ENCODE peak calls at places on chromosome 13, in ten cellular contexts. One of them, this sample, is unnamed.

GRCh38 chr13:96053003-96053703 is at the start of gene UGGT2:
- DNase-seq in endothelial cell: peak
- DNase-seq in D341Med: peak
- DNase-seq in HCEC 1CT: peak
- DNase-seq in K562: peak
- DNase-seq in nephron progenitor cell: peak
- DNase-seq in GM13976: peak
- DNase-seq in AG08396: peak
- DNase-seq in stimulated activated CD4-positive, alpha-beta T cell treated with anti-CD3 and anti-CD28 coated beads, Interleukin-12 subunit alpha, Interleukin-12 subunit beta, amount 100 ng/mL, for 24 hours: no peak
- DNase-seq in A549: peak
- DNase-seq in this sample: peak

GRCh38 chr13:100789968-100790367 is 115.4 kb upstream of the TMTC4 start:
- DNase-seq in D341Med: no peak
- DNase-seq in nephron progenitor cell: no peak
- DNase-seq in AG08396: no peak
- DNase-seq in K562: no peak
- DNase-seq in GM13976: peak
- DNase-seq in A549: no peak
- DNase-seq in stimulated activated CD4-positive, alpha-beta T cell treated with anti-CD3 and anti-CD28 coated beads, Interleukin-12 subunit alpha, Interleukin-12 subunit beta, amount 100 ng/mL, for 24 hours: no peak
- DNase-seq in HCEC 1CT: no peak
- DNase-seq in endothelial cell: no peak
- DNase-seq in this sample: no peak

GRCh38 chr13:23996456-23996855 is 99.2 kb upstream of the C1QTNF9B start:
- DNase-seq in D341Med: no peak
- DNase-seq in K562: no peak
- DNase-seq in HCEC 1CT: no peak
- DNase-seq in A549: no peak
- DNase-seq in AG08396: no peak
- DNase-seq in GM13976: no peak
- DNase-seq in nephron progenitor cell: no peak
- DNase-seq in stimulated activated CD4-positive, alpha-beta T cell treated with anti-CD3 and anti-CD28 coated beads, Interleukin-12 subunit alpha, Interleukin-12 subunit beta, amount 100 ng/mL, for 24 hours: no peak
- DNase-seq in endothelial cell: no peak
- DNase-seq in this sample: no peak

GRCh38 chr13:113401452-113402415 is 37.8 kb upstream of the GRTP1 start:
- DNase-seq in K562: no peak
- DNase-seq in nephron progenitor cell: no peak
- DNase-seq in HCEC 1CT: no peak
- DNase-seq in D341Med: no peak
- DNase-seq in GM13976: no peak
- DNase-seq in A549: no peak
- DNase-seq in endothelial cell: no peak
- DNase-seq in stimulated activated CD4-positive, alpha-beta T cell treated with anti-CD3 and anti-CD28 coated beads, Interleukin-12 subunit alpha, Interleukin-12 subunit beta, amount 100 ng/mL, for 24 hours: no peak
- DNase-seq in AG08396: no peak
- DNase-seq in this sample: no peak

GRCh38 chr13:58151452-58151851 is 519.9 kb downstream of the PCDH17 start:
- DNase-seq in D341Med: no peak
- DNase-seq in AG08396: no peak
- DNase-seq in GM13976: no peak
- DNase-seq in nephron progenitor cell: no peak
- DNase-seq in K562: no peak
- DNase-seq in endothelial cell: no peak
- DNase-seq in stimulated activated CD4-positive, alpha-beta T cell treated with anti-CD3 and anti-CD28 coated beads, Interleukin-12 subunit alpha, Interleukin-12 subunit beta, amount 100 ng/mL, for 24 hours: no peak
- DNase-seq in A549: no peak
- DNase-seq in HCEC 1CT: no peak
- DNase-seq in this sample: no peak

GRCh38 chr13:111484959-111485358 is 164.5 kb downstream of the TEX29 start:
- DNase-seq in nephron progenitor cell: no peak
- DNase-seq in HCEC 1CT: no peak
- DNase-seq in endothelial cell: no peak
- DNase-seq in GM13976: no peak
- DNase-seq in K562: no peak
- DNase-seq in A549: no peak
- DNase-seq in D341Med: no peak
- DNase-seq in AG08396: no peak
- DNase-seq in stimulated activated CD4-positive, alpha-beta T cell treated with anti-CD3 and anti-CD28 coated beads, Interleukin-12 subunit alpha, Interleukin-12 subunit beta, amount 100 ng/mL, for 24 hours: no peak
- DNase-seq in this sample: no peak

GRCh38 chr13:100987993-100988392 is 313.4 kb upstream of the TMTC4 start:
- DNase-seq in D341Med: no peak
- DNase-seq in endothelial cell: peak
- DNase-seq in A549: peak
- DNase-seq in stimulated activated CD4-positive, alpha-beta T cell treated with anti-CD3 and anti-CD28 coated beads, Interleukin-12 subunit alpha, Interleukin-12 subunit beta, amount 100 ng/mL, for 24 hours: no peak
- DNase-seq in AG08396: peak
- DNase-seq in HCEC 1CT: no peak
- DNase-seq in nephron progenitor cell: no peak
- DNase-seq in K562: no peak
- DNase-seq in GM13976: no peak
- DNase-seq in this sample: peak

GRCh38 chr13:103067751-103068563 is 1.7 kb upstream of the SLC10A2 start:
- DNase-seq in K562: no peak
- DNase-seq in GM13976: peak
- DNase-seq in HCEC 1CT: no peak
- DNase-seq in AG08396: no peak
- DNase-seq in stimulated activated CD4-positive, alpha-beta T cell treated with anti-CD3 and anti-CD28 coated beads, Interleukin-12 subunit alpha, Interleukin-12 subunit beta, amount 100 ng/mL, for 24 hours: no peak
- DNase-seq in D341Med: no peak
- DNase-seq in nephron progenitor cell: no peak
- DNase-seq in endothelial cell: no peak
- DNase-seq in A549: no peak
- DNase-seq in this sample: no peak

GRCh38 chr13:109095126-109095525 is 465.7 kb downstream of the MYO16 start:
- DNase-seq in nephron progenitor cell: no peak
- DNase-seq in D341Med: no peak
- DNase-seq in GM13976: no peak
- DNase-seq in HCEC 1CT: no peak
- DNase-seq in endothelial cell: no peak
- DNase-seq in AG08396: no peak
- DNase-seq in stimulated activated CD4-positive, alpha-beta T cell treated with anti-CD3 and anti-CD28 coated beads, Interleukin-12 subunit alpha, Interleukin-12 subunit beta, amount 100 ng/mL, for 24 hours: no peak
- DNase-seq in A549: no peak
- DNase-seq in K562: no peak
- DNase-seq in this sample: no peak

GRCh38 chr13:61142506-61142905 is 273.1 kb downstream of the PCDH20 start:
- DNase-seq in AG08396: no peak
- DNase-seq in D341Med: no peak
- DNase-seq in HCEC 1CT: no peak
- DNase-seq in stimulated activated CD4-positive, alpha-beta T cell treated with anti-CD3 and anti-CD28 coated beads, Interleukin-12 subunit alpha, Interleukin-12 subunit beta, amount 100 ng/mL, for 24 hours: no peak
- DNase-seq in GM13976: no peak
- DNase-seq in A549: no peak
- DNase-seq in nephron progenitor cell: no peak
- DNase-seq in endothelial cell: no peak
- DNase-seq in K562: no peak
- DNase-seq in this sample: no peak

GRCh38 chr13:46530084-46530935 is 22.7 kb upstream of the LRCH1 start:
- DNase-seq in K562: no peak
- DNase-seq in stimulated activated CD4-positive, alpha-beta T cell treated with anti-CD3 and anti-CD28 coated beads, Interleukin-12 subunit alpha, Interleukin-12 subunit beta, amount 100 ng/mL, for 24 hours: no peak
- DNase-seq in AG08396: peak
- DNase-seq in D341Med: no peak
- DNase-seq in HCEC 1CT: peak
- DNase-seq in endothelial cell: no peak
- DNase-seq in GM13976: no peak
- DNase-seq in nephron progenitor cell: no peak
- DNase-seq in A549: peak
- DNase-seq in this sample: no peak

GRCh38 chr13:21603531-21604448 is at the start of gene MICU2:
- DNase-seq in D341Med: peak
- DNase-seq in stimulated activated CD4-positive, alpha-beta T cell treated with anti-CD3 and anti-CD28 coated beads, Interleukin-12 subunit alpha, Interleukin-12 subunit beta, amount 100 ng/mL, for 24 hours: peak
- DNase-seq in GM13976: peak
- DNase-seq in endothelial cell: peak
- DNase-seq in A549: peak
- DNase-seq in AG08396: peak
- DNase-seq in HCEC 1CT: peak
- DNase-seq in nephron progenitor cell: peak
- DNase-seq in K562: peak
- DNase-seq in this sample: peak

GRCh38 chr13:37602743-37603381 is 4.3 kb upstream of the POSTN start:
- DNase-seq in HCEC 1CT: peak
- DNase-seq in K562: no peak
- DNase-seq in A549: no peak
- DNase-seq in AG08396: peak
- DNase-seq in endothelial cell: no peak
- DNase-seq in stimulated activated CD4-positive, alpha-beta T cell treated with anti-CD3 and anti-CD28 coated beads, Interleukin-12 subunit alpha, Interleukin-12 subunit beta, amount 100 ng/mL, for 24 hours: no peak
- DNase-seq in D341Med: no peak
- DNase-seq in GM13976: no peak
- DNase-seq in nephron progenitor cell: no peak
- DNase-seq in this sample: no peak

GRCh38 chr13:66036024-66036614 is 1194.0 kb downstream of the PCDH9 start:
- DNase-seq in D341Med: peak
- DNase-seq in stimulated activated CD4-positive, alpha-beta T cell treated with anti-CD3 and anti-CD28 coated beads, Interleukin-12 subunit alpha, Interleukin-12 subunit beta, amount 100 ng/mL, for 24 hours: no peak
- DNase-seq in GM13976: no peak
- DNase-seq in A549: no peak
- DNase-seq in nephron progenitor cell: no peak
- DNase-seq in K562: peak
- DNase-seq in HCEC 1CT: no peak
- DNase-seq in AG08396: no peak
- DNase-seq in endothelial cell: no peak
- DNase-seq in this sample: no peak

GRCh38 chr13:42068886-42069285 is 20.4 kb downstream of the DGKH start:
- DNase-seq in nephron progenitor cell: no peak
- DNase-seq in K562: no peak
- DNase-seq in A549: no peak
- DNase-seq in endothelial cell: no peak
- DNase-seq in stimulated activated CD4-positive, alpha-beta T cell treated with anti-CD3 and anti-CD28 coated beads, Interleukin-12 subunit alpha, Interleukin-12 subunit beta, amount 100 ng/mL, for 24 hours: no peak
- DNase-seq in AG08396: no peak
- DNase-seq in GM13976: no peak
- DNase-seq in HCEC 1CT: no peak
- DNase-seq in D341Med: no peak
- DNase-seq in this sample: no peak

GRCh38 chr13:35690546-35690945 is 214.1 kb upstream of the MAB21L1 start:
- DNase-seq in D341Med: no peak
- DNase-seq in nephron progenitor cell: no peak
- DNase-seq in HCEC 1CT: no peak
- DNase-seq in AG08396: no peak
- DNase-seq in K562: no peak
- DNase-seq in stimulated activated CD4-positive, alpha-beta T cell treated with anti-CD3 and anti-CD28 coated beads, Interleukin-12 subunit alpha, Interleukin-12 subunit beta, amount 100 ng/mL, for 24 hours: no peak
- DNase-seq in A549: no peak
- DNase-seq in endothelial cell: no peak
- DNase-seq in GM13976: no peak
- DNase-seq in this sample: no peak